ENCODE peak calls at places on chromosomes 4 and X, in four cellular contexts. K is stomach, L is mammary epithelial cell, V is SK-N-SH. P is an unnamed sample.

GRCh38 chr4:3418029-3418762 is 23.6 kb upstream of the HGFAC start:
- DNase-seq in K (no peak), L (no peak), V (no peak), P (no peak)

GRCh38 chrX:40179333-40179732 is 81.6 kb upstream of the BCOR start:
- DNase-seq in K (no peak), L (no peak), V (no peak), P (no peak)

GRCh38 chrX:123949846-123950245 is 11.7 kb upstream of the STAG2 start:
- DNase-seq in K (no peak), L (no peak), V (no peak), P (no peak)

GRCh38 chr4:177005801-177006230 is 213.1 kb upstream of the VEGFC start:
- DNase-seq in K (no peak), L (peak; percentile 95), V (no peak), P (no peak)

GRCh38 chr4:41143721-41144379 is 70.5 kb downstream of the APBB2 start:
- DNase-seq in K (no peak), L (no peak), V (no peak), P (no peak)

GRCh38 chrX:29728639-29729038 is 486.7 kb upstream of the MAGEB2 start:
- DNase-seq in K (no peak), L (peak; percentile 45), V (no peak), P (no peak)

GRCh38 chr4:69994782-69995181 is 984 bp upstream of the STATH start:
- DNase-seq in K (no peak), L (no peak), V (no peak), P (no peak)

GRCh38 chr4:175066923-175067627 is 148.9 kb downstream of the ADAM29 start:
- DNase-seq in K (no peak), L (no peak), V (no peak), P (no peak)

GRCh38 chrX:116872931-116873330 is 410.2 kb upstream of the CT83 start:
- DNase-seq in K (no peak), L (no peak), V (no peak), P (no peak)

GRCh38 chr4:121642292-121642691 is 54.5 kb downstream of the ANXA5 start:
- DNase-seq in K (no peak), L (no peak), V (no peak), P (no peak)

GRCh38 chr4:8412288-8412687 is 28.2 kb downstream of the ACOX3 start:
- DNase-seq in K (no peak), L (no peak), V (no peak), P (no peak)

GRCh38 chr4:26787461-26788340 is 72.9 kb upstream of the STIM2 start:
- DNase-seq in K (peak; percentile 60), L (peak; percentile 85), V (no peak), P (no peak)

GRCh38 chr4:101790521-101791188 is at the start of gene BANK1:
- DNase-seq in K (peak; percentile 62), L (peak; percentile 9), V (peak; percentile 11), P (no peak)

GRCh38 chr4:37812713-37813112 is 13.8 kb upstream of the PGM2 start:
- DNase-seq in K (no peak), L (no peak), V (no peak), P (no peak)

GRCh38 chrX:112527903-112528302 is 151.8 kb downstream of the LHFPL1 start:
- DNase-seq in K (no peak), L (no peak), V (no peak), P (no peak)

GRCh38 chr4:57113870-57114269 is 3.7 kb upstream of the IGFBP7 start:
- DNase-seq in K (no peak), L (no peak), V (no peak), P (no peak)

GRCh38 chrX:21487832-21488231 is 113.6 kb downstream of the CNKSR2 start:
- DNase-seq in K (no peak), L (peak; percentile 64), V (no peak), P (no peak)

GRCh38 chr4:139176299-139177048 is 544 bp downstream of the ELF2 start:
- DNase-seq in K (peak; percentile 91), L (peak; percentile 71), V (peak; percentile 84), P (peak; percentile 76)

GRCh38 chrX:16852617-16853179 is 17.5 kb downstream of the RBBP7 start:
- DNase-seq in K (no peak), L (peak; percentile 48), V (no peak), P (no peak)

GRCh38 chr4:38133711-38134480 is 173.7 kb downstream of the PTTG2 start:
- DNase-seq in K (no peak), L (no peak), V (no peak), P (no peak)

GRCh38 chr4:78720151-78720726 is 55.9 kb upstream of the BMP2K start:
- DNase-seq in K (no peak), L (no peak), V (no peak), P (no peak)

GRCh38 chrX:137428777-137429564 is 137.0 kb upstream of the ZIC3 start:
- DNase-seq in K (no peak), L (no peak), V (no peak), P (no peak)

GRCh38 chr4:26985836-26986235 is 125.2 kb downstream of the STIM2 start:
- DNase-seq in K (no peak), L (no peak), V (no peak), P (no peak)

GRCh38 chrX:55640854-55641253 is 17.7 kb downstream of the FOXR2 start:
- DNase-seq in K (peak; percentile 49), L (no peak), V (no peak), P (no peak)

GRCh38 chrX:55638933-55639332 is 15.7 kb downstream of the FOXR2 start:
- DNase-seq in K (no peak), L (no peak), V (no peak), P (no peak)

DNA sequence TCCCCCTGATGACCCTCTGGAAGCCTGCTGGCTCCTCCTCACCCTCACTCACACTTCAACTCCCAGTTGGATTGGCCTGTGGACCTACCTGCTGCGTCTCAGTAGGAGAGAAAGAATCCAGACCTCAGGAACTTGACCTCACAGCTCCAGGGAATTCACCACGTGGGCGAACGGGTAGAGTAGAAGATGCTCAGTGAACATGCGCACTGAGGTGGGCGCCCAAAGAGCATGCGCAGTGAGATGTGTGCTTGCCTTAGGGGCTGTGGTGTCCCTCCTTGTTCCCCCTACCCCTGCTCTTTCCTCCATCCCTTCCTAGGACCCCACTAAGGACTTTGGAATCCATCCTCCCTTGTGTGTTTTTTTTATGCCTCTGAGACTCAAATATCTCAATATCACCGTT is 12.9 kb downstream of the FOXR2 start:
- DNase-seq in K (no peak), L (no peak), V (no peak), P (no peak)
- H3K9me3 ChIP-seq in K (no peaks in the 10 kb centered on the region), L (no peaks in the 10 kb centered on the region), V (no peaks in the 10 kb centered on the region), P (no peaks in the 10 kb centered on the region)

DNA sequence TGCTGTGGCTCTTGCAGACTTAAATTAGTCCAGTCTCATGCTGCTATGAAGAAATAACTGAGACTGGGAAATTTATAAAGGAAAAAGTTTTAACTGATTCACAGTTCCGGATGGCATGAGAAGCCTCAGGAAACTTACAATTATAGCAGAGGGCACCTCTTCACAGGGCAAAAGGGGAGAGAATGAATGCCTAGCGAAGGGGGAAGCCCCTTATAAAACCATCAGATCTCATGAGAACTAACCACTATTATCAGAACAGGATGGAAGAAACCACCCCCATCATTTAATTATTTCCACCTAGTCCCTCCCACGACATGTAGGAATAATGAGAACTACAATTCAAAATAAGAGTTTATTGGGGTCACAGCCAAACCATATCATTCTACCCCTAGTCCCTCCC is 91.4 kb downstream of the GPR174 start:
- DNase-seq in K (no peak), L (no peak), V (no peak), P (no peak)
- H3K9me3 ChIP-seq in K (no peaks in the 10 kb centered on the region), L (no peaks in the 10 kb centered on the region), V (no peaks in the 10 kb centered on the region), P (no peaks in the 10 kb centered on the region)

DNA sequence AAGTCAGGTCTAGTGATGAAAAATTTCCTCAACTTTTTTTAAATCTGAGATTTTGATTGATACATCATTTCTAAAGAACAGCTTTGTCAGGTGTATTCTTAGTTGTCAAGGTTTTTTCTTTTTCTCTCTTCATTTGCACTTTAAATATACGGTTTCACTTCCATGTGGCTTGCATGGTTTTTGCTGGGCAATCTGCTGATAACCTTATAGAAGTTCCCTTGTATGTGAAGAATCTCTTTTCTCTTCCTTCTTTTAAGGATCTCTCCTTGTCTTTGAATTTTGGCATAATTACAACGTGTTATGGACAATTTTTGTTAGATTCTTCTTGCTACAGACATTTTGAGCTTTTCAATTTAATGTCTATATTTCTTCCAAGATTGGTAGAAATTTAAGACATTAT is 76.4 kb downstream of the ZNF721 start:
- DNase-seq in K (no peak), L (no peak), V (no peak), P (no peak)
- H3K9me3 ChIP-seq in K (peaks cover 83% of the 10 kb centered on the region), L (peaks cover 57% of the 10 kb centered on the region), V (peaks cover 39% of the 10 kb centered on the region), P (peaks cover 34% of the 10 kb centered on the region)

DNA sequence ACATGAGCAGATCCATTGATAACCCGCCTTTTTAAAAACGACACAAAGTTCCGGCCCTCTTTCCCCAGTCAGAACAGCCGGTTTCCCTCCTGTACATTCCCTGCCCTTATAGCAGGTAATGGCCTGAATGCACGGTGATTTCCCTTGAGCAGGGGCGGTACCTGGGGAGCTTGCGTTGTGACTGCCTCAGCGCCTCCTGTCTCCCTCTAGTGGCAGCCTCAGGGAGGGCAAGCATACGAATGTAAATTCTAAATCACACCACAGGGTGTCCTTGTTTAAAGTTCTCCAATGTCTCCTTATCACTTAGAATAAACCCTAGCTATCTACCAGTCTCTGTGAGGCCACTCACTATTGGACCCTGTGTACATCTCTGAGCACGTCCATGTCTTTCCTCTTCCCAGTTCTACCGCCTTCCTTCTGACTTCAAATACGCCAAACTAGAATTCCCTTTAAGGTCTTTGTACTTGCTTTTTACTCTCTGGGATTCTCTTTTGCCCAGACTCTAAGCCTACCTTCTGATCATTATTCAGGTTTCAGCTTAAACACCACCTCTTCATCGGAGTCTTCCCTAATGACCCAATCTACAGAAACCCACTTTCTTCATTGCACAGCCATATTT is 18.4 kb upstream of the LDB2 start:
- DNase-seq in K (peak; percentile 77), L (peak; percentile 12), V (peak; percentile 55), P (no peak)
- H3K9me3 ChIP-seq in K (no peaks in the 10 kb centered on the region), L (no peaks in the 10 kb centered on the region), V (no peaks in the 10 kb centered on the region), P (no peaks in the 10 kb centered on the region)

DNA sequence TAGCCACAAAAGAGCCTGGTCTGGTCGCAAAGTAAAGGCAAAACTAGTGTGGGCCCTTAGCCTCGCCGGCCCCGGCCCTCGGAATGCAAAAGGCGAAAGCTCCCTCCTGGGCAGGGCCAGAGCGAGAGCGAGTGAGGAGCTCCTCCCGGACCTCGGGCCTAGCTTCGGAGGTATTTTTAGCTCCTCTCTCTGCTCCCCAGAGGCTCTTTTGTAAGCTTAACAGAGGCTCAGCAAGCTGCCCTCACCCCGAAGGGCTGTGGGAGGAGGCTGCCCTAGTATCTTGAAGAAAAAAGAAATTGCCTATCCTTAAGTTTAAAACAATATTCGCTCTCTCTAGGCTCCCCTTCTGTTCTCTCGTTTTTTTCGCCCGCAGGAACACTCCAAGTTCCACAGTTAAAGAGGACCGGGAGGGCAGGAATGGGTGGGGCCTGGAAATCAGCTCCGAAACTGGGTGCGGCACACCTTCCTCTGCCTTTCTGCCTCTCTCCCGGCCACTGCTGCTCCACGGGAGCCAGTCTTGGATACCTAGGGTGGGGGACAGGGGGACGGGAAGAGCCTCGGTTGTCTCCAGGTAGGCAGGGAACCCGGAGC is 12.2 kb downstream of the HAND2 start:
- DNase-seq in K (no peak), L (no peak), V (peak; percentile 51), P (no peak)
- H3K9me3 ChIP-seq in K (no peaks in the 10 kb centered on the region), L (peaks cover 6% of the 10 kb centered on the region), V (no peaks in the 10 kb centered on the region), P (no peaks in the 10 kb centered on the region)

GRCh38 chrX:70494441-70494840 is 49.8 kb downstream of the DLG3 start:
- DNase-seq in K (no peak), L (no peak), V (no peak), P (no peak)

GRCh38 chrX:70498129-70498528 is 53.5 kb downstream of the DLG3 start:
- DNase-seq in K (no peak), L (no peak), V (no peak), P (no peak)

GRCh38 chrX:70500826-70501225 is 56.2 kb downstream of the DLG3 start:
- DNase-seq in K (no peak), L (no peak), V (no peak), P (no peak)

GRCh38 chrX:70497026-70497425 is 52.4 kb downstream of the DLG3 start:
- DNase-seq in K (no peak), L (no peak), V (no peak), P (no peak)

GRCh38 chrX:70496491-70496890 is 51.9 kb downstream of the DLG3 start:
- DNase-seq in K (no peak), L (no peak), V (no peak), P (no peak)
- H3K9me3 ChIP-seq in K (no peaks in the 10 kb centered on the region), L (no peaks in the 10 kb centered on the region), V (no peaks in the 10 kb centered on the region), P (no peaks in the 10 kb centered on the region)

P was measured in tibial nerve.